ENCODE peak calls at places on chromosomes 3 and 15, in ten cellular contexts. One of them, this sample, is unnamed.
A peak's percentile ranks its signal among the peaks of the same experiment; 100 is the strongest.

GRCh38 chr3:120506828-120507774 is 56.3 kb upstream of the FSTL1 start:
- DNase-seq in effector memory CD4-positive, alpha-beta T cell: no peak
- DNase-seq in kidney glomerular epithelial cell: no peak
- DNase-seq in NCI-H774: peak; percentile 28
- DNase-seq in Right ventricle myocardium superior: no peak
- DNase-seq in HepG2: peak; percentile 32
- DNase-seq in activated T-cell treated with anti-CD3 and anti-CD28 coated beads for 24 hours: no peak
- DNase-seq in GDM1: no peak
- DNase-seq in fibroblast of mammary gland: peak; percentile 87
- DNase-seq in pons: peak; percentile 42
- DNase-seq in this sample: no peak

GRCh38 chr3:124203292-124203691 is 211.4 kb upstream of the ROPN1 start:
- DNase-seq in effector memory CD4-positive, alpha-beta T cell: no peak
- DNase-seq in kidney glomerular epithelial cell: no peak
- DNase-seq in NCI-H774: no peak
- DNase-seq in Right ventricle myocardium superior: no peak
- DNase-seq in HepG2: no peak
- DNase-seq in activated T-cell treated with anti-CD3 and anti-CD28 coated beads for 24 hours: no peak
- DNase-seq in GDM1: no peak
- DNase-seq in fibroblast of mammary gland: no peak
- DNase-seq in pons: no peak
- DNase-seq in this sample: no peak

GRCh38 chr3:108146139-108146538 is 55.3 kb upstream of the CD47 start:
- DNase-seq in effector memory CD4-positive, alpha-beta T cell: no peak
- DNase-seq in kidney glomerular epithelial cell: no peak
- DNase-seq in NCI-H774: no peak
- DNase-seq in Right ventricle myocardium superior: no peak
- DNase-seq in HepG2: no peak
- DNase-seq in activated T-cell treated with anti-CD3 and anti-CD28 coated beads for 24 hours: no peak
- DNase-seq in GDM1: no peak
- DNase-seq in fibroblast of mammary gland: no peak
- DNase-seq in pons: no peak
- DNase-seq in this sample: no peak

GRCh38 chr3:65035231-65035630 is 347.4 kb upstream of the ADAMTS9 start:
- DNase-seq in effector memory CD4-positive, alpha-beta T cell: no peak
- DNase-seq in kidney glomerular epithelial cell: no peak
- DNase-seq in NCI-H774: no peak
- DNase-seq in Right ventricle myocardium superior: no peak
- DNase-seq in HepG2: no peak
- DNase-seq in activated T-cell treated with anti-CD3 and anti-CD28 coated beads for 24 hours: no peak
- DNase-seq in GDM1: no peak
- DNase-seq in fibroblast of mammary gland: no peak
- DNase-seq in pons: no peak
- DNase-seq in this sample: no peak

GRCh38 chr3:160771811-160772459 is 15.9 kb downstream of the PPM1L start:
- DNase-seq in effector memory CD4-positive, alpha-beta T cell: no peak
- DNase-seq in kidney glomerular epithelial cell: no peak
- DNase-seq in NCI-H774: no peak
- DNase-seq in Right ventricle myocardium superior: no peak
- DNase-seq in HepG2: no peak
- DNase-seq in activated T-cell treated with anti-CD3 and anti-CD28 coated beads for 24 hours: no peak
- DNase-seq in GDM1: no peak
- DNase-seq in fibroblast of mammary gland: no peak
- DNase-seq in pons: no peak
- DNase-seq in this sample: no peak

GRCh38 chr15:41561777-41562145 is 2.7 kb downstream of the TYRO3 start:
- DNase-seq in effector memory CD4-positive, alpha-beta T cell: no peak
- DNase-seq in kidney glomerular epithelial cell: no peak
- DNase-seq in NCI-H774: no peak
- DNase-seq in Right ventricle myocardium superior: peak; percentile 80
- DNase-seq in HepG2: no peak
- DNase-seq in activated T-cell treated with anti-CD3 and anti-CD28 coated beads for 24 hours: no peak
- DNase-seq in GDM1: no peak
- DNase-seq in fibroblast of mammary gland: peak; percentile 63
- DNase-seq in pons: peak; percentile 93
- DNase-seq in this sample: no peak

GRCh38 chr3:102141096-102141912 is 292.0 kb downstream of the NFKBIZ start:
- DNase-seq in effector memory CD4-positive, alpha-beta T cell: no peak
- DNase-seq in kidney glomerular epithelial cell: no peak
- DNase-seq in NCI-H774: no peak
- DNase-seq in Right ventricle myocardium superior: no peak
- DNase-seq in HepG2: no peak
- DNase-seq in activated T-cell treated with anti-CD3 and anti-CD28 coated beads for 24 hours: no peak
- DNase-seq in GDM1: no peak
- DNase-seq in fibroblast of mammary gland: no peak
- DNase-seq in pons: no peak
- DNase-seq in this sample: no peak

GRCh38 chr3:79039192-79039591 is 728.6 kb downstream of the ROBO1 start:
- DNase-seq in effector memory CD4-positive, alpha-beta T cell: no peak
- DNase-seq in kidney glomerular epithelial cell: no peak
- DNase-seq in NCI-H774: no peak
- DNase-seq in Right ventricle myocardium superior: no peak
- DNase-seq in HepG2: no peak
- DNase-seq in activated T-cell treated with anti-CD3 and anti-CD28 coated beads for 24 hours: no peak
- DNase-seq in GDM1: no peak
- DNase-seq in fibroblast of mammary gland: peak; percentile 69
- DNase-seq in pons: no peak
- DNase-seq in this sample: no peak

GRCh38 chr15:51771773-51772172 is 20.4 kb downstream of the TMOD2 start:
- DNase-seq in effector memory CD4-positive, alpha-beta T cell: no peak
- DNase-seq in kidney glomerular epithelial cell: no peak
- DNase-seq in NCI-H774: peak; percentile 58
- DNase-seq in Right ventricle myocardium superior: no peak
- DNase-seq in HepG2: no peak
- DNase-seq in activated T-cell treated with anti-CD3 and anti-CD28 coated beads for 24 hours: no peak
- DNase-seq in GDM1: no peak
- DNase-seq in fibroblast of mammary gland: no peak
- DNase-seq in pons: no peak
- DNase-seq in this sample: no peak

GRCh38 chr3:168155207-168155785 is 59.6 kb upstream of the GOLIM4 start:
- DNase-seq in effector memory CD4-positive, alpha-beta T cell: no peak
- DNase-seq in kidney glomerular epithelial cell: no peak
- DNase-seq in NCI-H774: no peak
- DNase-seq in Right ventricle myocardium superior: no peak
- DNase-seq in HepG2: no peak
- DNase-seq in activated T-cell treated with anti-CD3 and anti-CD28 coated beads for 24 hours: no peak
- DNase-seq in GDM1: no peak
- DNase-seq in fibroblast of mammary gland: no peak
- DNase-seq in pons: no peak
- DNase-seq in this sample: no peak

GRCh38 chr3:142460689-142461088 is 12.9 kb upstream of the XRN1 start:
- DNase-seq in effector memory CD4-positive, alpha-beta T cell: no peak
- DNase-seq in kidney glomerular epithelial cell: no peak
- DNase-seq in NCI-H774: no peak
- DNase-seq in Right ventricle myocardium superior: no peak
- DNase-seq in HepG2: no peak
- DNase-seq in activated T-cell treated with anti-CD3 and anti-CD28 coated beads for 24 hours: no peak
- DNase-seq in GDM1: no peak
- DNase-seq in fibroblast of mammary gland: no peak
- DNase-seq in pons: no peak
- DNase-seq in this sample: no peak

GRCh38 chr3:188153949-188154757 is at the start of gene LPP:
- DNase-seq in effector memory CD4-positive, alpha-beta T cell: peak; percentile 84
- DNase-seq in kidney glomerular epithelial cell: peak; percentile 85
- DNase-seq in NCI-H774: peak; percentile 88
- DNase-seq in Right ventricle myocardium superior: peak; percentile 88
- DNase-seq in HepG2: peak; percentile 47
- DNase-seq in activated T-cell treated with anti-CD3 and anti-CD28 coated beads for 24 hours: peak; percentile 65
- DNase-seq in GDM1: peak; percentile 52
- DNase-seq in fibroblast of mammary gland: peak; percentile 56
- DNase-seq in pons: peak; percentile 46
- DNase-seq in this sample: peak; percentile 72

GRCh38 chr15:22903961-22904534 is 65.6 kb downstream of the NIPA2 start:
- DNase-seq in effector memory CD4-positive, alpha-beta T cell: no peak
- DNase-seq in kidney glomerular epithelial cell: no peak
- DNase-seq in NCI-H774: peak; percentile 67
- DNase-seq in Right ventricle myocardium superior: peak; percentile 37
- DNase-seq in HepG2: no peak
- DNase-seq in activated T-cell treated with anti-CD3 and anti-CD28 coated beads for 24 hours: no peak
- DNase-seq in GDM1: no peak
- DNase-seq in fibroblast of mammary gland: no peak
- DNase-seq in pons: no peak
- DNase-seq in this sample: no peak

GRCh38 chr3:32897202-32897601 is 54.2 kb upstream of the CCR4 start:
- DNase-seq in effector memory CD4-positive, alpha-beta T cell: no peak
- DNase-seq in kidney glomerular epithelial cell: no peak
- DNase-seq in NCI-H774: no peak
- DNase-seq in Right ventricle myocardium superior: no peak
- DNase-seq in HepG2: no peak
- DNase-seq in activated T-cell treated with anti-CD3 and anti-CD28 coated beads for 24 hours: no peak
- DNase-seq in GDM1: no peak
- DNase-seq in fibroblast of mammary gland: no peak
- DNase-seq in pons: no peak
- DNase-seq in this sample: no peak

GRCh38 chr15:66751579-66751978 is 49.5 kb downstream of the SMAD6 start:
- DNase-seq in effector memory CD4-positive, alpha-beta T cell: no peak
- DNase-seq in kidney glomerular epithelial cell: no peak
- DNase-seq in NCI-H774: no peak
- DNase-seq in Right ventricle myocardium superior: no peak
- DNase-seq in HepG2: peak; percentile 60
- DNase-seq in activated T-cell treated with anti-CD3 and anti-CD28 coated beads for 24 hours: no peak
- DNase-seq in GDM1: peak; percentile 21
- DNase-seq in fibroblast of mammary gland: no peak
- DNase-seq in pons: no peak
- DNase-seq in this sample: peak; percentile 29

GRCh38 chr3:154954750-154955149 is 125.4 kb upstream of the MME start:
- DNase-seq in effector memory CD4-positive, alpha-beta T cell: no peak
- DNase-seq in kidney glomerular epithelial cell: no peak
- DNase-seq in NCI-H774: no peak
- DNase-seq in Right ventricle myocardium superior: no peak
- DNase-seq in HepG2: no peak
- DNase-seq in activated T-cell treated with anti-CD3 and anti-CD28 coated beads for 24 hours: no peak
- DNase-seq in GDM1: no peak
- DNase-seq in fibroblast of mammary gland: peak; percentile 86
- DNase-seq in pons: no peak
- DNase-seq in this sample: no peak

GRCh38 chr15:35209838-35210237 is 124.7 kb upstream of the NANOGP8 start:
- DNase-seq in effector memory CD4-positive, alpha-beta T cell: no peak
- DNase-seq in kidney glomerular epithelial cell: no peak
- DNase-seq in NCI-H774: no peak
- DNase-seq in Right ventricle myocardium superior: no peak
- DNase-seq in HepG2: peak; percentile 89
- DNase-seq in activated T-cell treated with anti-CD3 and anti-CD28 coated beads for 24 hours: no peak
- DNase-seq in GDM1: no peak
- DNase-seq in fibroblast of mammary gland: no peak
- DNase-seq in pons: no peak
- DNase-seq in this sample: no peak

GRCh38 chr3:5252111-5252510 is 64.6 kb downstream of the EDEM1 start:
- DNase-seq in effector memory CD4-positive, alpha-beta T cell: no peak
- DNase-seq in kidney glomerular epithelial cell: no peak
- DNase-seq in NCI-H774: no peak
- DNase-seq in Right ventricle myocardium superior: no peak
- DNase-seq in HepG2: no peak
- DNase-seq in activated T-cell treated with anti-CD3 and anti-CD28 coated beads for 24 hours: no peak
- DNase-seq in GDM1: no peak
- DNase-seq in fibroblast of mammary gland: no peak
- DNase-seq in pons: no peak
- DNase-seq in this sample: no peak

GRCh38 chr3:25940935-25941334 is 151.0 kb downstream of the OXSM start:
- DNase-seq in effector memory CD4-positive, alpha-beta T cell: no peak
- DNase-seq in kidney glomerular epithelial cell: no peak
- DNase-seq in NCI-H774: no peak
- DNase-seq in Right ventricle myocardium superior: no peak
- DNase-seq in HepG2: no peak
- DNase-seq in activated T-cell treated with anti-CD3 and anti-CD28 coated beads for 24 hours: no peak
- DNase-seq in GDM1: no peak
- DNase-seq in fibroblast of mammary gland: no peak
- DNase-seq in pons: no peak
- DNase-seq in this sample: no peak

GRCh38 chr3:42493798-42494151 is 8.7 kb upstream of the VIPR1 start:
- DNase-seq in effector memory CD4-positive, alpha-beta T cell: no peak
- DNase-seq in kidney glomerular epithelial cell: no peak
- DNase-seq in NCI-H774: no peak
- DNase-seq in Right ventricle myocardium superior: no peak
- DNase-seq in HepG2: no peak
- DNase-seq in activated T-cell treated with anti-CD3 and anti-CD28 coated beads for 24 hours: no peak
- DNase-seq in GDM1: no peak
- DNase-seq in fibroblast of mammary gland: no peak
- DNase-seq in pons: no peak
- DNase-seq in this sample: no peak

GRCh38 chr3:58206406-58207011 is 4.3 kb downstream of the DNASE1L3 start:
- DNase-seq in effector memory CD4-positive, alpha-beta T cell: no peak
- DNase-seq in kidney glomerular epithelial cell: no peak
- DNase-seq in NCI-H774: no peak
- DNase-seq in Right ventricle myocardium superior: no peak
- DNase-seq in HepG2: peak; percentile 47
- DNase-seq in activated T-cell treated with anti-CD3 and anti-CD28 coated beads for 24 hours: no peak
- DNase-seq in GDM1: no peak
- DNase-seq in fibroblast of mammary gland: peak; percentile 76
- DNase-seq in pons: no peak
- DNase-seq in this sample: no peak

GRCh38 chr3:197908957-197909701 is 40.9 kb upstream of the RPL35A start:
- DNase-seq in effector memory CD4-positive, alpha-beta T cell: no peak
- DNase-seq in kidney glomerular epithelial cell: no peak
- DNase-seq in NCI-H774: no peak
- DNase-seq in Right ventricle myocardium superior: no peak
- DNase-seq in HepG2: no peak
- DNase-seq in activated T-cell treated with anti-CD3 and anti-CD28 coated beads for 24 hours: no peak
- DNase-seq in GDM1: no peak
- DNase-seq in fibroblast of mammary gland: peak; percentile 12
- DNase-seq in pons: no peak
- DNase-seq in this sample: no peak

GRCh38 chr3:51682079-51682478 is 11.0 kb downstream of the TEX264 start:
- DNase-seq in effector memory CD4-positive, alpha-beta T cell: peak; percentile 55
- DNase-seq in kidney glomerular epithelial cell: peak; percentile 85
- DNase-seq in NCI-H774: peak; percentile 7
- DNase-seq in Right ventricle myocardium superior: peak; percentile 59
- DNase-seq in HepG2: peak; percentile 81
- DNase-seq in activated T-cell treated with anti-CD3 and anti-CD28 coated beads for 24 hours: peak; percentile 71
- DNase-seq in GDM1: peak; percentile 79
- DNase-seq in fibroblast of mammary gland: peak; percentile 90
- DNase-seq in pons: peak; percentile 88
- DNase-seq in this sample: peak; percentile 87

GRCh38 chr3:81927811-81928210 is 166.4 kb upstream of the GBE1 start:
- DNase-seq in effector memory CD4-positive, alpha-beta T cell: no peak
- DNase-seq in kidney glomerular epithelial cell: no peak
- DNase-seq in NCI-H774: no peak
- DNase-seq in Right ventricle myocardium superior: no peak
- DNase-seq in HepG2: no peak
- DNase-seq in activated T-cell treated with anti-CD3 and anti-CD28 coated beads for 24 hours: no peak
- DNase-seq in GDM1: no peak
- DNase-seq in fibroblast of mammary gland: no peak
- DNase-seq in pons: no peak
- DNase-seq in this sample: no peak

GRCh38 chr3:185656321-185656840 is 70.3 kb downstream of the SENP2 start:
- DNase-seq in effector memory CD4-positive, alpha-beta T cell: no peak
- DNase-seq in kidney glomerular epithelial cell: peak; percentile 96
- DNase-seq in NCI-H774: no peak
- DNase-seq in Right ventricle myocardium superior: peak; percentile 68
- DNase-seq in HepG2: no peak
- DNase-seq in activated T-cell treated with anti-CD3 and anti-CD28 coated beads for 24 hours: no peak
- DNase-seq in GDM1: no peak
- DNase-seq in fibroblast of mammary gland: peak; percentile 99
- DNase-seq in pons: peak; percentile 67
- DNase-seq in this sample: no peak